ENCODE peak calls at places on chromosomes 12 and 14, in five cellular contexts. H is body of pancreas, C is D341Med, F is head of caudate nucleus, L is M059J. W is an unnamed sample.
A peak's percentile ranks its signal among the peaks of the same experiment; 100 is the strongest.

GRCh38 chr14:35374273-35374681 is 30.3 kb downstream of the NFKBIA start:
- DNase-seq in H (no peak), C (no peak), F (no peak), L (peak; percentile 92), W (peak; percentile 96)

GRCh38 chr12:53427905-53428594 is 4.4 kb downstream of the AMHR2 start:
- DNase-seq in H (no peak), C (no peak), F (peak; percentile 30), L (peak; percentile 96), W (peak; percentile 99)

GRCh38 chr12:885701-886100 is 63.8 kb downstream of the RAD52 start:
- DNase-seq in H (no peak), C (no peak), F (no peak), L (no peak), W (no peak)

GRCh38 chr14:78278464-78278863 is 108.3 kb downstream of the NRXN3 start:
- DNase-seq in H (no peak), C (no peak), F (no peak), L (no peak), W (no peak)

GRCh38 chr12:124369055-124369900 is 74.4 kb downstream of the RFLNA start:
- DNase-seq in H (peak; percentile 96), C (no peak), F (peak; percentile 87), L (peak; percentile 98), W (peak; percentile 92)

GRCh38 chr14:77245820-77246219 is 25.2 kb downstream of the NGB start:
- DNase-seq in H (no peak), C (no peak), F (no peak), L (no peak), W (no peak)

GRCh38 chr12:51395283-51396230 is 4.4 kb upstream of the GALNT6 start:
- DNase-seq in H (no peak), C (no peak), F (no peak), L (no peak), W (no peak)

GRCh38 chr14:60922050-60922449 is 58.8 kb downstream of the TRMT5 start:
- DNase-seq in H (no peak), C (no peak), F (no peak), L (peak; percentile 11), W (peak; percentile 66)

GRCh38 chr14:50619569-50620141 is 48.5 kb downstream of the SAV1 start:
- DNase-seq in H (no peak), C (peak; percentile 52), F (no peak), L (peak; percentile 42), W (peak; percentile 68)

GRCh38 chr12:88737838-88738472 is 157.7 kb upstream of the KITLG start:
- DNase-seq in H (peak; percentile 35), C (no peak), F (no peak), L (no peak), W (no peak)

GRCh38 chr14:23061995-23062394 is 4.7 kb upstream of the CDH24 start:
- DNase-seq in H (peak; percentile 77), C (no peak), F (no peak), L (peak; percentile 96), W (peak; percentile 96)

GRCh38 chr14:101196051-101196450 is 292.5 kb upstream of the RTL1 start:
- DNase-seq in H (no peak), C (peak; percentile 25), F (no peak), L (no peak), W (no peak)

GRCh38 chr12:87930652-87931051 is 98.5 kb downstream of the C12orf50 start:
- DNase-seq in H (no peak), C (no peak), F (no peak), L (no peak), W (no peak)

GRCh38 chr12:12282761-12283160 is 15.9 kb upstream of the LRP6 start:
- DNase-seq in H (no peak), C (no peak), F (no peak), L (peak; percentile 84), W (peak; percentile 77)

W was measured in ELR.